ENCODE peak calls at places on chromosomes 6 and 20, in six cellular contexts. R is upper lobe of right lung, E is esophagus squamous epithelium, L is DND-41, Y is IMR-90, U is small intestine. T is an unnamed sample. For H3K4me1, the result is how much of the 10 kb centered on the place peaks cover.

GRCh38 chr6:159935065-159935464 is 33.8 kb upstream of the IGF2R start:
- DNase-seq in R (no peak), E (no peak), L (no peak), Y (peak), U (no peak), T (no peak)

GRCh38 chr6:83092756-83093399 is 25.4 kb downstream of the DOP1A start:
- DNase-seq in R (no peak), E (no peak), L (no peak), Y (peak), U (no peak), T (no peak)

GRCh38 chr6:138765896-138766487 is 7.6 kb upstream of the CCDC28A start:
- DNase-seq in R (no peak), E (no peak), L (no peak), Y (peak), U (peak), T (peak)

GRCh38 chr6:13447949-13448724 is 39.3 kb downstream of the GFOD1 start:
- DNase-seq in R (no peak), E (no peak), L (no peak), Y (no peak), U (peak), T (no peak)

GRCh38 chr20:24148372-24148771 is 159.8 kb upstream of the GGTLC1 start:
- DNase-seq in R (peak), E (no peak), L (peak), Y (no peak), U (peak), T (peak)

GRCh38 chr20:36666181-36666740 is 20.3 kb upstream of the SLA2 start:
- DNase-seq in R (no peak), E (no peak), L (no peak), Y (peak), U (no peak), T (no peak)

GRCh38 chr6:40251609-40252008 is 317.3 kb upstream of the MOCS1 start:
- DNase-seq in R (no peak), E (no peak), L (no peak), Y (no peak), U (peak), T (no peak)

GRCh38 chr6:73879466-73879865 is 183.5 kb downstream of the CD109 start:
- DNase-seq in R (no peak), E (no peak), L (no peak), Y (no peak), U (no peak), T (no peak)

GRCh38 chr6:155077331-155077730 is 82.2 kb downstream of the TIAM2 start:
- DNase-seq in R (no peak), E (no peak), L (no peak), Y (no peak), U (no peak), T (no peak)

GRCh38 chr6:149190228-149190831 is 127.2 kb upstream of the TAB2 start:
- DNase-seq in R (no peak), E (no peak), L (peak), Y (peak), U (peak), T (peak)

GRCh38 chr20:22684072-22684762 is 99.8 kb upstream of the FOXA2 start:
- DNase-seq in R (no peak), E (no peak), L (peak), Y (peak), U (peak), T (no peak)

GRCh38 chr6:123316733-123317323 is 319.9 kb downstream of the TRDN start:
- DNase-seq in R (no peak), E (no peak), L (no peak), Y (peak), U (peak), T (no peak)

GRCh38 chr6:2037230-2037926 is 208.0 kb downstream of the GMDS start:
- DNase-seq in R (no peak), E (no peak), L (peak), Y (peak), U (no peak), T (no peak)

GRCh38 chr6:160156842-160157241 is 35.2 kb downstream of the SLC22A1 start:
- DNase-seq in R (no peak), E (no peak), L (no peak), Y (peak), U (no peak), T (no peak)

GRCh38 chr6:136823128-136823660 is 802 bp downstream of the PEX7 start:
- DNase-seq in R (no peak), E (no peak), L (peak), Y (no peak), U (no peak), T (peak)
- H3K4me3 ChIP-seq in R (peak), E (peak), L (peak), Y (peak), U (no peak), T (peak)

GRCh38 chr6:142384455-142385332 is 82.9 kb downstream of the ADGRG6 start:
- DNase-seq in R (no peak), E (no peak), L (no peak), Y (peak), U (no peak), T (no peak)
- H3K4me1 ChIP-seq in R (under half), E (under half), L (under half), Y (under half), U (under half), T (under half)

DNA sequence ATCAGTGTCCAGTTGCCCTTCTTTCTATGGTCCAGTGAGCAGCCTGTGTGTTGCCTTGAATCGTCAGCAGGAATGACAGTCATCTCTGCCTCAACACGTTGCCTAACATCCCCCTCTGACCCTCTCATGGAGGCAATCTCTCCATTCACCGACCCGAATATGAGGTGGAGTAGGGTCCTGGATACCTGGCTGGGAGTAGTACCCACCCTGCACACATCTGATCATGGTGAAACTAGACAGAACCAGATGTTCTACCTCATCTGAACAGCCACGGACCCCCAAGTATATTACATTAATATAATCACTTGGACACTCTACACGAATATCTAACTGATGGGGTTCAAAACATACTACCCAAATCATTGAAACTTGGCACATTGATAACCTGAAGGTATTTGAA is 77.0 kb upstream of the COL21A1 start:
- DNase-seq in R (no peak), E (no peak), L (no peak), Y (no peak), U (no peak), T (no peak)
- H3K27ac ChIP-seq in R (no peak), E (no peak), L (no peak), Y (no peak), U (no peak), T (no peak)

GRCh38 chr20:348972-349841 is 2.3 kb downstream of the NRSN2 start:
- DNase-seq in R (no peak), E (no peak), L (no peak), Y (no peak), U (no peak), T (no peak)
- H3K4me3 ChIP-seq in R (no peak), E (no peak), L (no peak), Y (no peak), U (no peak), T (no peak)

GRCh38 chr20:46683068-46683477 is 6.2 kb downstream of the TP53RK start:
- DNase-seq in R (no peak), E (no peak), L (no peak), Y (no peak), U (no peak), T (no peak)
- H3K4me1 ChIP-seq in R (under half), E (half or more), L (under half), Y (under half), U (under half), T (under half)